ENCODE peak calls at places on chromosomes 11 and 22, in six cellular contexts. One of them, this sample, is unnamed.
A peak's percentile ranks its signal among the peaks of the same experiment; 100 is the strongest.

GRCh38 chr11:115760528-115760837 is 256.3 kb upstream of the CADM1 start:
- DNase-seq in EH: peak; percentile 4
- DNase-seq in HT1080: no peak
- DNase-seq in natural killer cell treated with Interleukin-12 subunit alpha and Interleukin-12 subunit beta and Interleukin-15 and Interleukin-18, amount 100 ng/mL, for 72 hours: no peak
- DNase-seq in cardiac muscle cell: no peak
- DNase-seq in HTR-8/SVneo: no peak
- DNase-seq in this sample: no peak

GRCh38 chr11:44916797-44917196 is 33.9 kb downstream of the TP53I11 start:
- DNase-seq in cardiac muscle cell: no peak
- DNase-seq in EH: no peak
- DNase-seq in HTR-8/SVneo: no peak
- DNase-seq in HT1080: no peak
- DNase-seq in natural killer cell treated with Interleukin-12 subunit alpha and Interleukin-12 subunit beta and Interleukin-15 and Interleukin-18, amount 100 ng/mL, for 72 hours: no peak
- DNase-seq in this sample: no peak

GRCh38 chr22:23384451-23384850 is 195.6 kb downstream of the IGLL1 start:
- DNase-seq in EH: no peak
- DNase-seq in cardiac muscle cell: no peak
- DNase-seq in natural killer cell treated with Interleukin-12 subunit alpha and Interleukin-12 subunit beta and Interleukin-15 and Interleukin-18, amount 100 ng/mL, for 72 hours: peak; percentile 45
- DNase-seq in HTR-8/SVneo: no peak
- DNase-seq in HT1080: no peak
- DNase-seq in this sample: no peak

GRCh38 chr11:128603003-128603715 is 15.8 kb upstream of the ETS1 start:
- DNase-seq in HTR-8/SVneo: no peak
- DNase-seq in natural killer cell treated with Interleukin-12 subunit alpha and Interleukin-12 subunit beta and Interleukin-15 and Interleukin-18, amount 100 ng/mL, for 72 hours: no peak
- DNase-seq in EH: no peak
- DNase-seq in cardiac muscle cell: no peak
- DNase-seq in HT1080: no peak
- DNase-seq in this sample: no peak

GRCh38 chr11:109249597-109249996 is 172.4 kb upstream of the C11orf87 start:
- DNase-seq in cardiac muscle cell: no peak
- DNase-seq in HT1080: no peak
- DNase-seq in HTR-8/SVneo: no peak
- DNase-seq in EH: no peak
- DNase-seq in natural killer cell treated with Interleukin-12 subunit alpha and Interleukin-12 subunit beta and Interleukin-15 and Interleukin-18, amount 100 ng/mL, for 72 hours: no peak
- DNase-seq in this sample: no peak

GRCh38 chr11:130937051-130937450 is 20.8 kb upstream of the SNX19 start:
- DNase-seq in natural killer cell treated with Interleukin-12 subunit alpha and Interleukin-12 subunit beta and Interleukin-15 and Interleukin-18, amount 100 ng/mL, for 72 hours: no peak
- DNase-seq in HTR-8/SVneo: no peak
- DNase-seq in EH: no peak
- DNase-seq in HT1080: no peak
- DNase-seq in cardiac muscle cell: no peak
- DNase-seq in this sample: no peak

GRCh38 chr11:73551697-73552096 is 46.2 kb downstream of the FAM168A start:
- DNase-seq in HT1080: no peak
- DNase-seq in cardiac muscle cell: peak; percentile 75
- DNase-seq in EH: no peak
- DNase-seq in HTR-8/SVneo: no peak
- DNase-seq in natural killer cell treated with Interleukin-12 subunit alpha and Interleukin-12 subunit beta and Interleukin-15 and Interleukin-18, amount 100 ng/mL, for 72 hours: no peak
- DNase-seq in this sample: peak; percentile 31

GRCh38 chr11:70302086-70302752 is 31.7 kb downstream of the PPFIA1 start:
- DNase-seq in cardiac muscle cell: no peak
- DNase-seq in natural killer cell treated with Interleukin-12 subunit alpha and Interleukin-12 subunit beta and Interleukin-15 and Interleukin-18, amount 100 ng/mL, for 72 hours: peak; percentile 49
- DNase-seq in HT1080: no peak
- DNase-seq in HTR-8/SVneo: no peak
- DNase-seq in EH: no peak
- DNase-seq in this sample: no peak

GRCh38 chr11:64355078-64355940 is 3.7 kb upstream of the RPS6KA4 start:
- DNase-seq in EH: peak; percentile 83
- DNase-seq in HT1080: peak; percentile 88
- DNase-seq in cardiac muscle cell: peak; percentile 83
- DNase-seq in HTR-8/SVneo: peak; percentile 91
- DNase-seq in natural killer cell treated with Interleukin-12 subunit alpha and Interleukin-12 subunit beta and Interleukin-15 and Interleukin-18, amount 100 ng/mL, for 72 hours: peak; percentile 22
- DNase-seq in this sample: peak; percentile 82

GRCh38 chr11:36449566-36450390 is 60.3 kb downstream of the TRAF6 start:
- DNase-seq in HTR-8/SVneo: no peak
- DNase-seq in HT1080: no peak
- DNase-seq in EH: no peak
- DNase-seq in cardiac muscle cell: no peak
- DNase-seq in natural killer cell treated with Interleukin-12 subunit alpha and Interleukin-12 subunit beta and Interleukin-15 and Interleukin-18, amount 100 ng/mL, for 72 hours: peak; percentile 47
- DNase-seq in this sample: no peak

GRCh38 chr22:29782061-29782845 is 15.1 kb downstream of the UQCR10 start:
- DNase-seq in EH: peak; percentile 51
- DNase-seq in HTR-8/SVneo: no peak
- DNase-seq in HT1080: no peak
- DNase-seq in natural killer cell treated with Interleukin-12 subunit alpha and Interleukin-12 subunit beta and Interleukin-15 and Interleukin-18, amount 100 ng/mL, for 72 hours: no peak
- DNase-seq in cardiac muscle cell: no peak
- DNase-seq in this sample: peak; percentile 63

GRCh38 chr22:39946571-39947407 is 13.4 kb upstream of the TMA7B start:
- DNase-seq in cardiac muscle cell: no peak
- DNase-seq in EH: no peak
- DNase-seq in HTR-8/SVneo: no peak
- DNase-seq in HT1080: no peak
- DNase-seq in natural killer cell treated with Interleukin-12 subunit alpha and Interleukin-12 subunit beta and Interleukin-15 and Interleukin-18, amount 100 ng/mL, for 72 hours: no peak
- DNase-seq in this sample: peak; percentile 36

GRCh38 chr22:38246692-38247091 is 26.1 kb downstream of the TMEM184B start:
- DNase-seq in HTR-8/SVneo: no peak
- DNase-seq in cardiac muscle cell: no peak
- DNase-seq in HT1080: no peak
- DNase-seq in EH: no peak
- DNase-seq in natural killer cell treated with Interleukin-12 subunit alpha and Interleukin-12 subunit beta and Interleukin-15 and Interleukin-18, amount 100 ng/mL, for 72 hours: no peak
- DNase-seq in this sample: peak; percentile 87

GRCh38 chr11:86737752-86738151 is 62.6 kb upstream of the PRSS23 start:
- DNase-seq in HTR-8/SVneo: no peak
- DNase-seq in HT1080: no peak
- DNase-seq in cardiac muscle cell: no peak
- DNase-seq in EH: peak; percentile 57
- DNase-seq in natural killer cell treated with Interleukin-12 subunit alpha and Interleukin-12 subunit beta and Interleukin-15 and Interleukin-18, amount 100 ng/mL, for 72 hours: no peak
- DNase-seq in this sample: no peak

GRCh38 chr22:28172948-28173360 is 253.9 kb upstream of the PITPNB start:
- DNase-seq in natural killer cell treated with Interleukin-12 subunit alpha and Interleukin-12 subunit beta and Interleukin-15 and Interleukin-18, amount 100 ng/mL, for 72 hours: no peak
- DNase-seq in HTR-8/SVneo: peak; percentile 27
- DNase-seq in HT1080: no peak
- DNase-seq in cardiac muscle cell: no peak
- DNase-seq in EH: peak; percentile 38
- DNase-seq in this sample: no peak

GRCh38 chr11:10392680-10393079 is 62.4 kb upstream of the AMPD3 start:
- DNase-seq in natural killer cell treated with Interleukin-12 subunit alpha and Interleukin-12 subunit beta and Interleukin-15 and Interleukin-18, amount 100 ng/mL, for 72 hours: no peak
- DNase-seq in cardiac muscle cell: no peak
- DNase-seq in EH: peak; percentile 89
- DNase-seq in HTR-8/SVneo: no peak
- DNase-seq in HT1080: no peak
- DNase-seq in this sample: no peak

GRCh38 chr11:126963603-126964353 is 36.8 kb downstream of the KIRREL3 start:
- DNase-seq in HTR-8/SVneo: no peak
- DNase-seq in cardiac muscle cell: no peak
- DNase-seq in EH: peak; percentile 13
- DNase-seq in natural killer cell treated with Interleukin-12 subunit alpha and Interleukin-12 subunit beta and Interleukin-15 and Interleukin-18, amount 100 ng/mL, for 72 hours: no peak
- DNase-seq in HT1080: peak; percentile 96
- DNase-seq in this sample: no peak

GRCh38 chr11:1921576-1922141 is 2.2 kb downstream of the TNNT3 start:
- DNase-seq in HTR-8/SVneo: no peak
- DNase-seq in natural killer cell treated with Interleukin-12 subunit alpha and Interleukin-12 subunit beta and Interleukin-15 and Interleukin-18, amount 100 ng/mL, for 72 hours: no peak
- DNase-seq in EH: peak; percentile 19
- DNase-seq in cardiac muscle cell: no peak
- DNase-seq in HT1080: no peak
- DNase-seq in this sample: peak; percentile 47

GRCh38 chr11:8256271-8257002 is 7.2 kb downstream of the LMO1 start:
- DNase-seq in HTR-8/SVneo: no peak
- DNase-seq in EH: no peak
- DNase-seq in cardiac muscle cell: no peak
- DNase-seq in natural killer cell treated with Interleukin-12 subunit alpha and Interleukin-12 subunit beta and Interleukin-15 and Interleukin-18, amount 100 ng/mL, for 72 hours: no peak
- DNase-seq in HT1080: no peak
- DNase-seq in this sample: no peak

GRCh38 chr11:73325036-73325981 is 17.2 kb downstream of the ARHGEF17 start:
- DNase-seq in cardiac muscle cell: no peak
- DNase-seq in HT1080: no peak
- DNase-seq in HTR-8/SVneo: no peak
- DNase-seq in EH: peak; percentile 94
- DNase-seq in natural killer cell treated with Interleukin-12 subunit alpha and Interleukin-12 subunit beta and Interleukin-15 and Interleukin-18, amount 100 ng/mL, for 72 hours: no peak
- DNase-seq in this sample: no peak

GRCh38 chr22:29753808-29754657 is 12.8 kb downstream of the ZMAT5 start:
- DNase-seq in HT1080: no peak
- DNase-seq in EH: no peak
- DNase-seq in HTR-8/SVneo: no peak
- DNase-seq in natural killer cell treated with Interleukin-12 subunit alpha and Interleukin-12 subunit beta and Interleukin-15 and Interleukin-18, amount 100 ng/mL, for 72 hours: no peak
- DNase-seq in cardiac muscle cell: no peak
- DNase-seq in this sample: no peak

GRCh38 chr11:7422544-7423331 is 62.6 kb upstream of the OLFML1 start:
- DNase-seq in HTR-8/SVneo: no peak
- DNase-seq in natural killer cell treated with Interleukin-12 subunit alpha and Interleukin-12 subunit beta and Interleukin-15 and Interleukin-18, amount 100 ng/mL, for 72 hours: no peak
- DNase-seq in HT1080: peak; percentile 48
- DNase-seq in cardiac muscle cell: no peak
- DNase-seq in EH: no peak
- DNase-seq in this sample: no peak

GRCh38 chr11:12179019-12179418 is 68.6 kb downstream of the MICAL2 start:
- DNase-seq in HT1080: no peak
- DNase-seq in EH: no peak
- DNase-seq in cardiac muscle cell: peak; percentile 33
- DNase-seq in natural killer cell treated with Interleukin-12 subunit alpha and Interleukin-12 subunit beta and Interleukin-15 and Interleukin-18, amount 100 ng/mL, for 72 hours: no peak
- DNase-seq in HTR-8/SVneo: no peak
- DNase-seq in this sample: no peak

GRCh38 chr11:23944939-23945338 is 551.9 kb upstream of the LUZP2 start:
- DNase-seq in HT1080: no peak
- DNase-seq in natural killer cell treated with Interleukin-12 subunit alpha and Interleukin-12 subunit beta and Interleukin-15 and Interleukin-18, amount 100 ng/mL, for 72 hours: no peak
- DNase-seq in HTR-8/SVneo: no peak
- DNase-seq in EH: no peak
- DNase-seq in cardiac muscle cell: no peak
- DNase-seq in this sample: no peak

This sample was measured in Ammon's horn.